ENCODE peak calls at places on chromosomes 16 and 17, in nine cellular contexts. One of them, this sample, is unnamed. For H3K36me3, the result is how much of the 10 kb centered on the place peaks cover.

GRCh38 chr16:3793161-3793576 is 75.8 kb upstream of the TRAP1 start:
- DNase-seq in bronchial epithelial cell: peak
- DNase-seq in fibroblast of lung: peak
- DNase-seq in heart right ventricle: peak
- DNase-seq in psoas muscle: peak
- DNase-seq in gastrocnemius medialis: peak
- DNase-seq in cardiac muscle cell: peak
- DNase-seq in MM.1S: no peak
- DNase-seq in mesendoderm: peak
- DNase-seq in this sample: no peak

GRCh38 chr17:48871551-48872351 is 20.8 kb upstream of the ATP5MC1 start:
- DNase-seq in cardiac muscle cell: peak
- DNase-seq in fibroblast of lung: no peak
- DNase-seq in bronchial epithelial cell: no peak
- DNase-seq in gastrocnemius medialis: no peak
- DNase-seq in MM.1S: no peak
- DNase-seq in mesendoderm: no peak
- DNase-seq in psoas muscle: peak
- DNase-seq in heart right ventricle: peak
- DNase-seq in this sample: no peak

GRCh38 chr16:84218176-84218776 is 21.5 kb downstream of the KCNG4 start:
- DNase-seq in mesendoderm: no peak
- DNase-seq in psoas muscle: no peak
- DNase-seq in cardiac muscle cell: no peak
- DNase-seq in gastrocnemius medialis: no peak
- DNase-seq in MM.1S: no peak
- DNase-seq in heart right ventricle: no peak
- DNase-seq in bronchial epithelial cell: no peak
- DNase-seq in fibroblast of lung: no peak
- DNase-seq in this sample: no peak

GRCh38 chr16:89426736-89427525 is 63.4 kb downstream of the ANKRD11 start:
- DNase-seq in gastrocnemius medialis: no peak
- DNase-seq in mesendoderm: no peak
- DNase-seq in fibroblast of lung: no peak
- DNase-seq in cardiac muscle cell: no peak
- DNase-seq in heart right ventricle: no peak
- DNase-seq in MM.1S: no peak
- DNase-seq in bronchial epithelial cell: no peak
- DNase-seq in psoas muscle: no peak
- DNase-seq in this sample: no peak

GRCh38 chr17:7809086-7809790 is 24.8 kb upstream of the KDM6B start:
- DNase-seq in heart right ventricle: no peak
- DNase-seq in cardiac muscle cell: no peak
- DNase-seq in psoas muscle: no peak
- DNase-seq in gastrocnemius medialis: no peak
- DNase-seq in fibroblast of lung: no peak
- DNase-seq in bronchial epithelial cell: peak
- DNase-seq in mesendoderm: no peak
- DNase-seq in MM.1S: no peak
- DNase-seq in this sample: no peak

GRCh38 chr17:63314766-63315165 is 131.3 kb downstream of the CYB561 start:
- DNase-seq in fibroblast of lung: no peak
- DNase-seq in psoas muscle: no peak
- DNase-seq in cardiac muscle cell: no peak
- DNase-seq in heart right ventricle: no peak
- DNase-seq in MM.1S: no peak
- DNase-seq in gastrocnemius medialis: no peak
- DNase-seq in mesendoderm: no peak
- DNase-seq in bronchial epithelial cell: no peak
- DNase-seq in this sample: no peak

GRCh38 chr17:40070895-40071719 is 8.3 kb downstream of the THRA start:
- DNase-seq in heart right ventricle: peak
- DNase-seq in cardiac muscle cell: no peak
- DNase-seq in MM.1S: no peak
- DNase-seq in gastrocnemius medialis: peak
- DNase-seq in fibroblast of lung: no peak
- DNase-seq in psoas muscle: peak
- DNase-seq in bronchial epithelial cell: no peak
- DNase-seq in mesendoderm: no peak
- DNase-seq in this sample: no peak

GRCh38 chr16:50276128-50276444 is 9.7 kb downstream of the ADCY7 start:
- DNase-seq in psoas muscle: no peak
- DNase-seq in fibroblast of lung: no peak
- DNase-seq in gastrocnemius medialis: no peak
- DNase-seq in bronchial epithelial cell: no peak
- DNase-seq in mesendoderm: no peak
- DNase-seq in MM.1S: no peak
- DNase-seq in cardiac muscle cell: no peak
- DNase-seq in heart right ventricle: no peak
- DNase-seq in this sample: no peak

GRCh38 chr17:7352559-7352889 is 562 bp downstream of the KCTD11 start:
- DNase-seq in fibroblast of lung: no peak
- DNase-seq in bronchial epithelial cell: no peak
- DNase-seq in MM.1S: no peak
- DNase-seq in psoas muscle: no peak
- DNase-seq in cardiac muscle cell: no peak
- DNase-seq in gastrocnemius medialis: no peak
- DNase-seq in heart right ventricle: no peak
- DNase-seq in mesendoderm: no peak
- DNase-seq in this sample: no peak

GRCh38 chr17:32486091-32486700 is 597 bp upstream of the CDK5R1 start:
- DNase-seq in fibroblast of lung: peak
- DNase-seq in bronchial epithelial cell: peak
- DNase-seq in mesendoderm: peak
- DNase-seq in gastrocnemius medialis: peak
- DNase-seq in cardiac muscle cell: peak
- DNase-seq in heart right ventricle: peak
- DNase-seq in psoas muscle: peak
- DNase-seq in MM.1S: peak
- DNase-seq in this sample: no peak

GRCh38 chr17:30095507-30096244 is 20.9 kb upstream of the NSRP1 start:
- DNase-seq in gastrocnemius medialis: no peak
- DNase-seq in cardiac muscle cell: peak
- DNase-seq in heart right ventricle: no peak
- DNase-seq in mesendoderm: peak
- DNase-seq in fibroblast of lung: peak
- DNase-seq in MM.1S: peak
- DNase-seq in psoas muscle: no peak
- DNase-seq in bronchial epithelial cell: peak
- DNase-seq in this sample: no peak

GRCh38 chr16:13098536-13098935 is 197.1 kb downstream of the SHISA9 start:
- DNase-seq in bronchial epithelial cell: no peak
- DNase-seq in heart right ventricle: no peak
- DNase-seq in cardiac muscle cell: no peak
- DNase-seq in psoas muscle: no peak
- DNase-seq in MM.1S: no peak
- DNase-seq in mesendoderm: peak
- DNase-seq in gastrocnemius medialis: no peak
- DNase-seq in fibroblast of lung: no peak
- DNase-seq in this sample: no peak

GRCh38 chr17:78351449-78352006 is 8.3 kb downstream of the SOCS3 start:
- DNase-seq in heart right ventricle: peak
- DNase-seq in fibroblast of lung: peak
- DNase-seq in bronchial epithelial cell: peak
- DNase-seq in psoas muscle: peak
- DNase-seq in MM.1S: no peak
- DNase-seq in cardiac muscle cell: peak
- DNase-seq in mesendoderm: peak
- DNase-seq in gastrocnemius medialis: peak
- DNase-seq in this sample: no peak

DNA sequence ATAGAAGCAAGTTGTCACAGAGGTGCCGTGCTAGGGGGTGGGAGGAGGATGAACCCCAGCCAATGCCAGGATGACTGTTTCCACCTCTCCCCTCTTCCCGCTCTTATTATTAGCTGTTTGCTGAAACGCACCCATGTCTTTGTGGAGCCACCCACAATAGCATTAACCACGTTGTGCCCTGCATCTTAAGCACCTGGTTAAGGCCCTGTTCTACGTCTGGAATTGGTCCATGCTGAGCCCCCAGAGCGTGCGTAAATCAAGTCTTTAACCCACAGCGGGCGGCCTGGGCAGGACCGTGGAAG is 123.7 kb downstream of the MSI2 start:
- DNase-seq in MM.1S: no peak
- DNase-seq in psoas muscle: no peak
- DNase-seq in mesendoderm: no peak
- DNase-seq in cardiac muscle cell: no peak
- DNase-seq in bronchial epithelial cell: no peak
- DNase-seq in fibroblast of lung: no peak
- DNase-seq in heart right ventricle: no peak
- DNase-seq in gastrocnemius medialis: no peak
- DNase-seq in this sample: no peak
- H3K36me3 ChIP-seq in MM.1S: under half
- H3K36me3 ChIP-seq in psoas muscle: under half
- H3K36me3 ChIP-seq in mesendoderm: under half
- H3K36me3 ChIP-seq in cardiac muscle cell: under half
- H3K36me3 ChIP-seq in bronchial epithelial cell: under half
- H3K36me3 ChIP-seq in fibroblast of lung: under half
- H3K36me3 ChIP-seq in heart right ventricle: under half
- H3K36me3 ChIP-seq in gastrocnemius medialis: under half
- H3K36me3 ChIP-seq in this sample: under half

DNA sequence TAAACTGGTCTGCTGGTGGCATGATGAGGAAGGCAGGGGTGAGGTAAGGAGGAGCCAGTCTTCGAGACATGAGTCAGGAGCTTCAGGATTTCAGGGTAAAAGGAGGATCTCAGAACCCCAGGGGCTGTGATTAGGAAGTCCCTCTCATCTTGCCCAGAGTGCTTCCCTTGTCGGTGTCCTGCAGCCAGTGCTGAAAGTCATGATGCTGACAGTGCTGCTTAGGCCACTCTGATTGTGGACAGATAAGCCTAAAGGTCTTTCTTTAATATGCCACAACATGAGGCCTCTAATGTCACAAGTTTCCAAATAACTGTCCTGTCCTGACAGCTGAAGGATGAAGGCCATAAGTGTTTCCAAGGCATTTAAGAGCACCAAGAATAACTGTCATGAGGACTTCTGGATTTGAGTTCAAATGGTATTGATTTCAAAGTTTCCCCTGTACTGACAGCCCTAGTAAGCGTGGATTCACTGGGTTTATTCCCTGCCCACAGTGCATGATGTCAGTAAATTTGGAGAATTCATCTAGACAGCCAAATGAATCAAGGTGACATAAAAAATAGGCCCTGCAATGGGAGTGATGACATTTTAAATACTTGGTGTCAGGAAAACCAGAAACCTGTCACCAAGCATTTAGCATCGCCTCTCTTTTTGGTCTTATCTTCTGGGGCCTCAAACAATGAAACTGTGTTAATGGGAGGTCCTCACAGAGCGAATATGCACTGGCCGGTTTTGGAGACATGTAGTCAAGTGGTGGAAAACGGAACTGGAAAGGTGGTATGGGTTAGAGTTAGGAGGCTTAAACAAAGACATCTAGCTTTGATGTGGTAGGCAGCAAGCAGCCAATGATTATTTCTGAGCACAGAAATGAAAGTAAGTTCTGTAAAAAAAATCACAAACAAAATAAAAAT is 29.2 kb downstream of the COG4 start:
- DNase-seq in bronchial epithelial cell: no peak
- DNase-seq in MM.1S: peak
- DNase-seq in gastrocnemius medialis: no peak
- DNase-seq in psoas muscle: no peak
- DNase-seq in heart right ventricle: no peak
- DNase-seq in fibroblast of lung: no peak
- DNase-seq in cardiac muscle cell: no peak
- DNase-seq in mesendoderm: no peak
- DNase-seq in this sample: no peak
- H3K36me3 ChIP-seq in bronchial epithelial cell: under half
- H3K36me3 ChIP-seq in MM.1S: under half
- H3K36me3 ChIP-seq in gastrocnemius medialis: under half
- H3K36me3 ChIP-seq in psoas muscle: half or more
- H3K36me3 ChIP-seq in heart right ventricle: under half
- H3K36me3 ChIP-seq in fibroblast of lung: under half
- H3K36me3 ChIP-seq in cardiac muscle cell: under half
- H3K36me3 ChIP-seq in mesendoderm: under half
- H3K36me3 ChIP-seq in this sample: under half

GRCh38 chr16:4891097-4891885 is 44.0 kb downstream of the UBN1 start:
- DNase-seq in MM.1S: no peak
- DNase-seq in mesendoderm: no peak
- DNase-seq in bronchial epithelial cell: no peak
- DNase-seq in psoas muscle: no peak
- DNase-seq in heart right ventricle: no peak
- DNase-seq in fibroblast of lung: no peak
- DNase-seq in gastrocnemius medialis: no peak
- DNase-seq in cardiac muscle cell: no peak
- DNase-seq in this sample: no peak
- H3K36me3 ChIP-seq in MM.1S: under half
- H3K36me3 ChIP-seq in mesendoderm: under half
- H3K36me3 ChIP-seq in bronchial epithelial cell: half or more
- H3K36me3 ChIP-seq in psoas muscle: half or more
- H3K36me3 ChIP-seq in heart right ventricle: under half
- H3K36me3 ChIP-seq in fibroblast of lung: under half
- H3K36me3 ChIP-seq in gastrocnemius medialis: under half
- H3K36me3 ChIP-seq in cardiac muscle cell: under half
- H3K36me3 ChIP-seq in this sample: under half

GRCh38 chr16:11734653-11735043 is 8.0 kb downstream of the TXNDC11 start:
- DNase-seq in bronchial epithelial cell: no peak
- DNase-seq in gastrocnemius medialis: no peak
- DNase-seq in fibroblast of lung: no peak
- DNase-seq in heart right ventricle: no peak
- DNase-seq in cardiac muscle cell: no peak
- DNase-seq in MM.1S: peak
- DNase-seq in psoas muscle: no peak
- DNase-seq in mesendoderm: no peak
- DNase-seq in this sample: no peak

GRCh38 chr16:11735801-11736200 is 6.9 kb downstream of the TXNDC11 start:
- DNase-seq in fibroblast of lung: no peak
- DNase-seq in gastrocnemius medialis: peak
- DNase-seq in bronchial epithelial cell: no peak
- DNase-seq in psoas muscle: peak
- DNase-seq in mesendoderm: no peak
- DNase-seq in cardiac muscle cell: no peak
- DNase-seq in heart right ventricle: no peak
- DNase-seq in MM.1S: peak
- DNase-seq in this sample: no peak

GRCh38 chr16:11737678-11738077 is 5.0 kb downstream of the TXNDC11 start:
- DNase-seq in mesendoderm: no peak
- DNase-seq in MM.1S: peak
- DNase-seq in cardiac muscle cell: no peak
- DNase-seq in heart right ventricle: no peak
- DNase-seq in bronchial epithelial cell: no peak
- DNase-seq in psoas muscle: no peak
- DNase-seq in fibroblast of lung: no peak
- DNase-seq in gastrocnemius medialis: no peak
- DNase-seq in this sample: no peak

GRCh38 chr16:11738742-11739544 is 3.7 kb downstream of the TXNDC11 start:
- DNase-seq in fibroblast of lung: no peak
- DNase-seq in gastrocnemius medialis: no peak
- DNase-seq in MM.1S: peak
- DNase-seq in psoas muscle: no peak
- DNase-seq in bronchial epithelial cell: no peak
- DNase-seq in heart right ventricle: no peak
- DNase-seq in cardiac muscle cell: no peak
- DNase-seq in mesendoderm: no peak
- DNase-seq in this sample: no peak

DNA sequence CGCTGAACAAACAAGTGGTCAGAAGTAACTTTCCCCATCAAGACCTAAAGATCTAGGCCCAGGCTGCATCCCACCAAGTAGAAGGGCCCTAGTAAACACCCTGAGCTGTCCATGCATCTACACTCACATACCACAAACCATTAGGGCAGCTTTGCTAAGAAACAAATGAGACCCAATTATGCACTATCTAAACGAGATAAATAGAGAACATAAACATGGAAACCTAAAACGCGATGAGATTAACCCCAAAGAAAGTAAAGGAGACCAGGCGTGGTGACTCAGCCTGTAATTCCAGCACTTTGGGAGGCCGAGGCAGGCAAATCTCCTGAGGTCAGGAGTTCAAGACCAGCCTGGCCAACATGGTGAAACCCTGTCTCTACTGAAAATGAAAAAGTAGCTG is 5.8 kb downstream of the TXNDC11 start:
- DNase-seq in mesendoderm: no peak
- DNase-seq in psoas muscle: no peak
- DNase-seq in gastrocnemius medialis: no peak
- DNase-seq in MM.1S: peak
- DNase-seq in bronchial epithelial cell: no peak
- DNase-seq in cardiac muscle cell: no peak
- DNase-seq in heart right ventricle: no peak
- DNase-seq in fibroblast of lung: no peak
- DNase-seq in this sample: no peak
- H3K36me3 ChIP-seq in mesendoderm: under half
- H3K36me3 ChIP-seq in psoas muscle: half or more
- H3K36me3 ChIP-seq in gastrocnemius medialis: under half
- H3K36me3 ChIP-seq in MM.1S: under half
- H3K36me3 ChIP-seq in bronchial epithelial cell: under half
- H3K36me3 ChIP-seq in cardiac muscle cell: under half
- H3K36me3 ChIP-seq in heart right ventricle: under half
- H3K36me3 ChIP-seq in fibroblast of lung: under half
- H3K36me3 ChIP-seq in this sample: under half

This sample was measured in iPS DF 6.9.